ENCODE peak calls at places on chromosomes 2 and 18, in four cellular contexts. One of them, this sample, is unnamed.

GRCh38 chr18:44742126-44742525 is 61.4 kb downstream of the SETBP1 start:
- DNase-seq in NCI-H1436: no peak
- DNase-seq in head of caudate nucleus: no peak
- DNase-seq in left ventricle myocardium inferior: no peak
- DNase-seq in this sample: no peak

GRCh38 chr2:101473911-101474751 is 781 bp downstream of the RFX8 start:
- DNase-seq in head of caudate nucleus: peak
- DNase-seq in NCI-H1436: no peak
- DNase-seq in left ventricle myocardium inferior: peak
- DNase-seq in this sample: peak

GRCh38 chr2:234556848-234557573 is 60.1 kb upstream of the ARL4C start:
- DNase-seq in left ventricle myocardium inferior: no peak
- DNase-seq in NCI-H1436: no peak
- DNase-seq in head of caudate nucleus: no peak
- DNase-seq in this sample: no peak

GRCh38 chr2:241597561-241597960 is 39.0 kb downstream of the BOK start:
- DNase-seq in head of caudate nucleus: no peak
- DNase-seq in left ventricle myocardium inferior: no peak
- DNase-seq in NCI-H1436: no peak
- DNase-seq in this sample: no peak

GRCh38 chr2:197647961-197648690 is 27.3 kb downstream of the RFTN2 start:
- DNase-seq in NCI-H1436: no peak
- DNase-seq in head of caudate nucleus: no peak
- DNase-seq in left ventricle myocardium inferior: no peak
- DNase-seq in this sample: no peak

GRCh38 chr2:64750001-64750816 is 96.5 kb upstream of the SERTAD2 start:
- DNase-seq in left ventricle myocardium inferior: peak
- DNase-seq in head of caudate nucleus: peak
- DNase-seq in NCI-H1436: no peak
- DNase-seq in this sample: peak

GRCh38 chr2:68423966-68424650 is 43.0 kb downstream of the FBXO48 start:
- DNase-seq in head of caudate nucleus: no peak
- DNase-seq in NCI-H1436: no peak
- DNase-seq in left ventricle myocardium inferior: no peak
- DNase-seq in this sample: no peak

GRCh38 chr2:190859347-190860297 is 21.0 kb upstream of the GLS start:
- DNase-seq in head of caudate nucleus: no peak
- DNase-seq in NCI-H1436: no peak
- DNase-seq in left ventricle myocardium inferior: no peak
- DNase-seq in this sample: no peak

GRCh38 chr18:21183670-21184069 is 58.4 kb upstream of the GREB1L start:
- DNase-seq in head of caudate nucleus: no peak
- DNase-seq in NCI-H1436: no peak
- DNase-seq in left ventricle myocardium inferior: no peak
- DNase-seq in this sample: no peak

GRCh38 chr2:26172189-26172865 is 561 bp upstream of the GAREM2 start:
- DNase-seq in NCI-H1436: peak
- DNase-seq in head of caudate nucleus: no peak
- DNase-seq in left ventricle myocardium inferior: no peak
- DNase-seq in this sample: no peak

GRCh38 chr2:68225119-68225632 is 27.2 kb downstream of the PPP3R1 start:
- DNase-seq in head of caudate nucleus: no peak
- DNase-seq in left ventricle myocardium inferior: no peak
- DNase-seq in NCI-H1436: peak
- DNase-seq in this sample: no peak

GRCh38 chr2:236078675-236079255 is 89.4 kb downstream of the GBX2 start:
- DNase-seq in NCI-H1436: no peak
- DNase-seq in head of caudate nucleus: no peak
- DNase-seq in left ventricle myocardium inferior: no peak
- DNase-seq in this sample: no peak

GRCh38 chr2:26536371-26537068 is 58.6 kb upstream of the OTOF start:
- DNase-seq in NCI-H1436: no peak
- DNase-seq in head of caudate nucleus: no peak
- DNase-seq in left ventricle myocardium inferior: no peak
- DNase-seq in this sample: no peak

GRCh38 chr18:61825386-61825785 is 67.4 kb downstream of the RNF152 start:
- DNase-seq in head of caudate nucleus: no peak
- DNase-seq in NCI-H1436: no peak
- DNase-seq in left ventricle myocardium inferior: no peak
- DNase-seq in this sample: no peak

GRCh38 chr2:1656326-1656960 is 87.9 kb downstream of the PXDN start:
- DNase-seq in NCI-H1436: no peak
- DNase-seq in left ventricle myocardium inferior: no peak
- DNase-seq in head of caudate nucleus: no peak
- DNase-seq in this sample: no peak

GRCh38 chr2:161423351-161424178 is 7.5 kb downstream of the TBR1 start:
- DNase-seq in NCI-H1436: no peak
- DNase-seq in left ventricle myocardium inferior: no peak
- DNase-seq in head of caudate nucleus: no peak
- DNase-seq in this sample: peak

GRCh38 chr2:4219571-4219970 is 516.2 kb downstream of the DCDC2C start:
- DNase-seq in NCI-H1436: peak
- DNase-seq in left ventricle myocardium inferior: no peak
- DNase-seq in head of caudate nucleus: no peak
- DNase-seq in this sample: no peak

GRCh38 chr2:37375721-37376399 is 31.4 kb downstream of the QPCT start:
- DNase-seq in NCI-H1436: no peak
- DNase-seq in head of caudate nucleus: no peak
- DNase-seq in left ventricle myocardium inferior: no peak
- DNase-seq in this sample: no peak

GRCh38 chr2:27566628-27567027 is 16.2 kb upstream of the ZNF512 start:
- DNase-seq in head of caudate nucleus: no peak
- DNase-seq in left ventricle myocardium inferior: no peak
- DNase-seq in NCI-H1436: no peak
- DNase-seq in this sample: no peak

GRCh38 chr2:207516206-207516605 is 13.6 kb upstream of the CREB1 start:
- DNase-seq in left ventricle myocardium inferior: no peak
- DNase-seq in NCI-H1436: no peak
- DNase-seq in head of caudate nucleus: no peak
- DNase-seq in this sample: no peak

GRCh38 chr2:201707753-201708152 is 9.3 kb upstream of the MPP4 start:
- DNase-seq in head of caudate nucleus: no peak
- DNase-seq in left ventricle myocardium inferior: no peak
- DNase-seq in NCI-H1436: no peak
- DNase-seq in this sample: no peak

GRCh38 chr18:71831039-71831438 is 713.1 kb downstream of the CBLN2 start:
- DNase-seq in head of caudate nucleus: no peak
- DNase-seq in NCI-H1436: no peak
- DNase-seq in left ventricle myocardium inferior: no peak
- DNase-seq in this sample: no peak

GRCh38 chr2:108612514-108613183 is 78.4 kb downstream of the LIMS1 start:
- DNase-seq in left ventricle myocardium inferior: no peak
- DNase-seq in head of caudate nucleus: no peak
- DNase-seq in NCI-H1436: no peak
- DNase-seq in this sample: no peak

GRCh38 chr2:236663671-236664101 is 94.1 kb downstream of the ACKR3 start:
- DNase-seq in head of caudate nucleus: no peak
- DNase-seq in NCI-H1436: no peak
- DNase-seq in left ventricle myocardium inferior: peak
- DNase-seq in this sample: peak

GRCh38 chr2:162196611-162197010 is 44.6 kb upstream of the GCG start:
- DNase-seq in NCI-H1436: no peak
- DNase-seq in left ventricle myocardium inferior: no peak
- DNase-seq in head of caudate nucleus: no peak
- DNase-seq in this sample: no peak

GRCh38 chr2:188243381-188243780 is 48.3 kb upstream of the GULP1 start:
- DNase-seq in left ventricle myocardium inferior: no peak
- DNase-seq in NCI-H1436: no peak
- DNase-seq in head of caudate nucleus: no peak
- DNase-seq in this sample: no peak

GRCh38 chr18:34866739-34867138 is 156.6 kb downstream of the DTNA start:
- DNase-seq in NCI-H1436: no peak
- DNase-seq in head of caudate nucleus: no peak
- DNase-seq in left ventricle myocardium inferior: no peak
- DNase-seq in this sample: no peak

GRCh38 chr2:45241061-45241561 is 231.9 kb upstream of the SIX2 start:
- DNase-seq in head of caudate nucleus: no peak
- DNase-seq in NCI-H1436: no peak
- DNase-seq in left ventricle myocardium inferior: no peak
- DNase-seq in this sample: no peak

GRCh38 chr2:190862591-190862991 is 18.0 kb upstream of the GLS start:
- DNase-seq in head of caudate nucleus: no peak
- DNase-seq in NCI-H1436: no peak
- DNase-seq in left ventricle myocardium inferior: no peak
- DNase-seq in this sample: no peak